ENCODE peak calls at places on chromosomes 13 and 19, in nine cellular contexts. One of them, this sample, is unnamed.

GRCh38 chr13:66765559-66765958 is 464.6 kb downstream of the PCDH9 start:
- DNase-seq in mammary epithelial cell: no peak
- DNase-seq in pancreas: no peak
- DNase-seq in hepatocyte: no peak
- DNase-seq in colonic mucosa: no peak
- DNase-seq in H9: no peak
- DNase-seq in GM23248: no peak
- DNase-seq in effector memory CD4-positive, alpha-beta T cell: no peak
- DNase-seq in tibial artery: no peak
- DNase-seq in this sample: no peak

GRCh38 chr19:41233748-41234240 is 14.8 kb downstream of the AXL start:
- DNase-seq in colonic mucosa: no peak
- DNase-seq in effector memory CD4-positive, alpha-beta T cell: no peak
- DNase-seq in pancreas: no peak
- DNase-seq in GM23248: no peak
- DNase-seq in H9: no peak
- DNase-seq in tibial artery: peak
- DNase-seq in mammary epithelial cell: no peak
- DNase-seq in hepatocyte: no peak
- DNase-seq in this sample: no peak

GRCh38 chr19:9151367-9151766 is 11.2 kb downstream of the ZNF317 start:
- DNase-seq in GM23248: no peak
- DNase-seq in hepatocyte: no peak
- DNase-seq in tibial artery: peak
- DNase-seq in H9: no peak
- DNase-seq in pancreas: no peak
- DNase-seq in mammary epithelial cell: no peak
- DNase-seq in effector memory CD4-positive, alpha-beta T cell: no peak
- DNase-seq in colonic mucosa: no peak
- DNase-seq in this sample: no peak

GRCh38 chr19:54188224-54188871 is 1.0 kb downstream of the MBOAT7 start:
- DNase-seq in pancreas: peak
- DNase-seq in mammary epithelial cell: peak
- DNase-seq in GM23248: peak
- DNase-seq in effector memory CD4-positive, alpha-beta T cell: peak
- DNase-seq in hepatocyte: peak
- DNase-seq in H9: peak
- DNase-seq in colonic mucosa: peak
- DNase-seq in tibial artery: no peak
- DNase-seq in this sample: no peak

GRCh38 chr19:33257828-33258227 is 32.2 kb upstream of the SLC7A10 start:
- DNase-seq in H9: no peak
- DNase-seq in GM23248: no peak
- DNase-seq in pancreas: peak
- DNase-seq in colonic mucosa: no peak
- DNase-seq in tibial artery: no peak
- DNase-seq in mammary epithelial cell: no peak
- DNase-seq in effector memory CD4-positive, alpha-beta T cell: no peak
- DNase-seq in hepatocyte: no peak
- DNase-seq in this sample: no peak

GRCh38 chr19:55482128-55482961 is 2.6 kb upstream of the NAT14 start:
- DNase-seq in pancreas: peak
- DNase-seq in H9: no peak
- DNase-seq in mammary epithelial cell: no peak
- DNase-seq in effector memory CD4-positive, alpha-beta T cell: no peak
- DNase-seq in GM23248: no peak
- DNase-seq in colonic mucosa: no peak
- DNase-seq in hepatocyte: no peak
- DNase-seq in tibial artery: no peak
- DNase-seq in this sample: no peak

GRCh38 chr19:48683349-48683748 is 10.5 kb upstream of the NTN5 start:
- DNase-seq in mammary epithelial cell: no peak
- DNase-seq in effector memory CD4-positive, alpha-beta T cell: no peak
- DNase-seq in colonic mucosa: no peak
- DNase-seq in H9: no peak
- DNase-seq in hepatocyte: no peak
- DNase-seq in tibial artery: no peak
- DNase-seq in pancreas: no peak
- DNase-seq in GM23248: peak
- DNase-seq in this sample: no peak

GRCh38 chr19:48169585-48169973 is 565 bp downstream of the LIG1 start:
- DNase-seq in H9: peak
- DNase-seq in colonic mucosa: peak
- DNase-seq in pancreas: peak
- DNase-seq in GM23248: peak
- DNase-seq in mammary epithelial cell: peak
- DNase-seq in hepatocyte: peak
- DNase-seq in effector memory CD4-positive, alpha-beta T cell: peak
- DNase-seq in tibial artery: peak
- DNase-seq in this sample: peak

GRCh38 chr19:55670280-55671053 is 4.6 kb upstream of the EPN1 start:
- DNase-seq in H9: peak
- DNase-seq in GM23248: no peak
- DNase-seq in hepatocyte: no peak
- DNase-seq in effector memory CD4-positive, alpha-beta T cell: no peak
- DNase-seq in mammary epithelial cell: no peak
- DNase-seq in pancreas: peak
- DNase-seq in tibial artery: peak
- DNase-seq in colonic mucosa: no peak
- DNase-seq in this sample: no peak

GRCh38 chr19:2424686-2425621 is 2.4 kb downstream of the TIMM13 start:
- DNase-seq in H9: peak
- DNase-seq in mammary epithelial cell: no peak
- DNase-seq in tibial artery: no peak
- DNase-seq in hepatocyte: peak
- DNase-seq in GM23248: peak
- DNase-seq in colonic mucosa: no peak
- DNase-seq in pancreas: peak
- DNase-seq in effector memory CD4-positive, alpha-beta T cell: no peak
- DNase-seq in this sample: no peak

GRCh38 chr13:93290503-93290902 is 63.9 kb downstream of the GPC6 start:
- DNase-seq in hepatocyte: peak
- DNase-seq in H9: no peak
- DNase-seq in pancreas: no peak
- DNase-seq in GM23248: peak
- DNase-seq in colonic mucosa: no peak
- DNase-seq in mammary epithelial cell: no peak
- DNase-seq in tibial artery: no peak
- DNase-seq in effector memory CD4-positive, alpha-beta T cell: no peak
- DNase-seq in this sample: no peak

GRCh38 chr13:102097708-102098107 is 304.1 kb downstream of the FGF14 start:
- DNase-seq in colonic mucosa: no peak
- DNase-seq in mammary epithelial cell: no peak
- DNase-seq in tibial artery: no peak
- DNase-seq in hepatocyte: no peak
- DNase-seq in H9: no peak
- DNase-seq in GM23248: no peak
- DNase-seq in effector memory CD4-positive, alpha-beta T cell: no peak
- DNase-seq in pancreas: no peak
- DNase-seq in this sample: no peak

GRCh38 chr13:81582381-81582780 is 1241.5 kb upstream of the SPRY2 start:
- DNase-seq in effector memory CD4-positive, alpha-beta T cell: no peak
- DNase-seq in mammary epithelial cell: no peak
- DNase-seq in GM23248: no peak
- DNase-seq in pancreas: no peak
- DNase-seq in colonic mucosa: no peak
- DNase-seq in tibial artery: no peak
- DNase-seq in hepatocyte: no peak
- DNase-seq in H9: no peak
- DNase-seq in this sample: no peak

GRCh38 chr19:17538684-17539287 is 16.7 kb upstream of the COLGALT1 start:
- DNase-seq in pancreas: no peak
- DNase-seq in mammary epithelial cell: no peak
- DNase-seq in hepatocyte: no peak
- DNase-seq in H9: no peak
- DNase-seq in colonic mucosa: no peak
- DNase-seq in GM23248: peak
- DNase-seq in effector memory CD4-positive, alpha-beta T cell: no peak
- DNase-seq in tibial artery: no peak
- DNase-seq in this sample: no peak

GRCh38 chr19:49326165-49326704 is 1.2 kb upstream of the SLC6A16 start:
- DNase-seq in colonic mucosa: peak
- DNase-seq in GM23248: no peak
- DNase-seq in H9: no peak
- DNase-seq in effector memory CD4-positive, alpha-beta T cell: no peak
- DNase-seq in mammary epithelial cell: no peak
- DNase-seq in tibial artery: no peak
- DNase-seq in hepatocyte: no peak
- DNase-seq in pancreas: no peak
- DNase-seq in this sample: no peak

GRCh38 chr19:3617463-3617862 is 9.1 kb downstream of the CACTIN start:
- DNase-seq in hepatocyte: no peak
- DNase-seq in pancreas: peak
- DNase-seq in H9: peak
- DNase-seq in tibial artery: no peak
- DNase-seq in GM23248: no peak
- DNase-seq in mammary epithelial cell: no peak
- DNase-seq in effector memory CD4-positive, alpha-beta T cell: no peak
- DNase-seq in colonic mucosa: no peak
- DNase-seq in this sample: no peak

GRCh38 chr19:48553676-48554384 is 1.9 kb downstream of the SULT2B1 start:
- DNase-seq in pancreas: peak
- DNase-seq in tibial artery: no peak
- DNase-seq in H9: peak
- DNase-seq in GM23248: peak
- DNase-seq in mammary epithelial cell: peak
- DNase-seq in hepatocyte: peak
- DNase-seq in effector memory CD4-positive, alpha-beta T cell: no peak
- DNase-seq in colonic mucosa: peak
- DNase-seq in this sample: no peak

DNA sequence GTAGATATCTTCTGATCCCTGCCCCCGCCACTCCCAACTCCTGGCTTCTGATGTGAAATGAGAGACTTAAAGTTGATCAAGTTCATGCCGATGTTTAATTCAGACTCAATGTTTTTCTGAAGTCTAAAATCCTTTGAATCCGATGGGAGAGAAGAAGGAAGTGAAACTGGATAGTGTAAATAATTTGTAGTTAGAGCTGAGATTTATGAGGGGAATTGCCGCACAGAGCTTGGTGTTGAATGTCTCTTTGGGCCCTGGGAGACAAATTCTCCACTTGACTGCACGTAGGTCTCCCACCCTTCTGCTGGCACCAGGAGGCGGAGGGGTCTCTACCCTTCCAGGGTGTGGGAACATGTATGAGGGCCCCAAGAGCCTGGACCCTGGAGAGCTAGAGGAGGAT is 140.9 kb upstream of the SERP2 start:
- DNase-seq in pancreas: no peak
- DNase-seq in mammary epithelial cell: no peak
- DNase-seq in tibial artery: no peak
- DNase-seq in effector memory CD4-positive, alpha-beta T cell: no peak
- DNase-seq in GM23248: no peak
- DNase-seq in H9: no peak
- DNase-seq in colonic mucosa: no peak
- DNase-seq in hepatocyte: no peak
- DNase-seq in this sample: no peak
- H3K27ac ChIP-seq in pancreas: peak
- H3K27ac ChIP-seq in mammary epithelial cell: peak
- H3K27ac ChIP-seq in tibial artery: peak
- H3K27ac ChIP-seq in effector memory CD4-positive, alpha-beta T cell: no peak
- H3K27ac ChIP-seq in GM23248: no peak
- H3K27ac ChIP-seq in H9: no peak
- H3K27ac ChIP-seq in colonic mucosa: peak
- H3K27ac ChIP-seq in hepatocyte: peak
- H3K27ac ChIP-seq in this sample: no peak

GRCh38 chr19:35484637-35485036 is 5.6 kb downstream of the KRTDAP start:
- DNase-seq in pancreas: no peak
- DNase-seq in tibial artery: no peak
- DNase-seq in hepatocyte: no peak
- DNase-seq in effector memory CD4-positive, alpha-beta T cell: no peak
- DNase-seq in mammary epithelial cell: no peak
- DNase-seq in colonic mucosa: no peak
- DNase-seq in GM23248: no peak
- DNase-seq in H9: no peak
- DNase-seq in this sample: no peak
- H3K27ac ChIP-seq in pancreas: no peak
- H3K27ac ChIP-seq in tibial artery: no peak
- H3K27ac ChIP-seq in hepatocyte: no peak
- H3K27ac ChIP-seq in effector memory CD4-positive, alpha-beta T cell: no peak
- H3K27ac ChIP-seq in mammary epithelial cell: no peak
- H3K27ac ChIP-seq in colonic mucosa: no peak
- H3K27ac ChIP-seq in GM23248: no peak
- H3K27ac ChIP-seq in H9: no peak
- H3K27ac ChIP-seq in this sample: no peak

DNA sequence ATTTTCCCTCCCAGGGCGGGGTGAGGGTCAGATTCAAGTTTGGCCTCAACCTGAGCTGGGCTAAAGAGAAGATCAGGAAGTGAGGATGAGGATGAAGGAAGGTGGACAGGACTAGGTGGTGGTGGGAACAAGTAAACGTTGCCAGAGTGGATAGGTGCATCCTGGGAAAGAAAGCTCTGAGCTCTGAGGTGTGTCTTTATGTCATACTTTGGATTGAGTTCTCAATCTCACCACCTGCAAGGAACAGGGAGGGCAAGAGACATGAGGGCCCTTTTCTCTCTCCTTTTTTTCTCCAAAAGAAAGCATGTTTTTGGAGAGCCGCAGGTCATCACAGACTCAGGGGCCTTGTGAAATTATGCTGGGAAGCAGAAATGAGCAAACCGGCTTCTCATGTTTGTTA is 38.2 kb upstream of the IGFL1 start:
- DNase-seq in colonic mucosa: no peak
- DNase-seq in GM23248: no peak
- DNase-seq in effector memory CD4-positive, alpha-beta T cell: no peak
- DNase-seq in H9: no peak
- DNase-seq in tibial artery: no peak
- DNase-seq in hepatocyte: no peak
- DNase-seq in pancreas: no peak
- DNase-seq in mammary epithelial cell: no peak
- DNase-seq in this sample: no peak
- H3K27ac ChIP-seq in colonic mucosa: no peak
- H3K27ac ChIP-seq in GM23248: no peak
- H3K27ac ChIP-seq in effector memory CD4-positive, alpha-beta T cell: no peak
- H3K27ac ChIP-seq in H9: no peak
- H3K27ac ChIP-seq in tibial artery: no peak
- H3K27ac ChIP-seq in hepatocyte: no peak
- H3K27ac ChIP-seq in pancreas: no peak
- H3K27ac ChIP-seq in mammary epithelial cell: no peak
- H3K27ac ChIP-seq in this sample: no peak

DNA sequence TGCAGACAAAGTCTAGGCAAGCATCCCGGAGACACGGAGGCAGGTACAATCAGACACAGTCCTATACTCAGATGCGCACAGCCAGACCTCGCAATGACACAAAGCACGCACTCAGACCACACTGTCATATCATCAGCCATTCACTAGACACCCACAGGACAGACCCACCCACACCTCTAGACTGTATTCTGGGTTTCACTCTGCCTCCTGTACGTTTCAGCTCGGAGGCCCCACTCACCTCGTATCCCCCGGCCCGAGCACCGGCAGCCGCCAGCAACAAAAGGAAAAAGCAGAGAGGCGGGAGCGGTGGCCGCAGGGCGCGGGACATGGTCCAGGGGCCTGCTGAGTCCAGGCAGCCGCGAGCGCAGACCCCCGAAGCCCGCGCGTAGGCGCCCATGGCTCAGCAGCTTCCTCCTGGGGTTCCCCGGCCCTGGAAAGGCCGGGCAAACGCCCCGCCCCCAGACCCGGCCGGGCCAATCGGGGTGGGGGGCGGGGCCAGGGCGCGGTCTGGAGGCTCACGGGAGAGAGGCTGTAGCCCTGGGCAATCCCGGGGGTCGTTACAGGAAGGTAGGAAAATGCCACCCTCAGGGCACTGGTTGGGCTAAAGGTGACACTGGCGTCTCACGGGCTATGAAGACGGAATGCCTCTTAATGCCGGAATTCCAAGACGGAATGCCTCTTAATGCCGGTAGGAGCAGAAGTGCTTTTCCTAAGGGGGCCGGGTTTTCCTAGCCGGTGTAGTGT is at the start of the genes MAN2B1 and WDR83:
- DNase-seq in tibial artery: peak
- DNase-seq in colonic mucosa: peak
- DNase-seq in hepatocyte: peak
- DNase-seq in H9: peak
- DNase-seq in GM23248: peak
- DNase-seq in pancreas: no peak
- DNase-seq in mammary epithelial cell: peak
- DNase-seq in effector memory CD4-positive, alpha-beta T cell: peak
- DNase-seq in this sample: no peak
- H3K27ac ChIP-seq in tibial artery: peak
- H3K27ac ChIP-seq in colonic mucosa: peak
- H3K27ac ChIP-seq in hepatocyte: peak
- H3K27ac ChIP-seq in H9: no peak
- H3K27ac ChIP-seq in GM23248: peak
- H3K27ac ChIP-seq in pancreas: no peak
- H3K27ac ChIP-seq in mammary epithelial cell: peak
- H3K27ac ChIP-seq in effector memory CD4-positive, alpha-beta T cell: peak
- H3K27ac ChIP-seq in this sample: peak